ENCODE peak calls at places on chromosomes 1 and 21, in ten cellular contexts. U is AG09319; C is osteoblast; S is spleen; M is RWPE1; I is endodermal cell; D is heart left ventricle; V is lower leg skin; E is Calu3; O is CD4-positive, alpha-beta T cell. Z is an unnamed sample.

GRCh38 chr21:46099476-46099875 is 1.6 kb downstream of the COL6A2 start:
- DNase-seq in U (no peak), C (peak), S (peak), M (no peak), I (peak), D (peak), V (peak), E (no peak), O (no peak), Z (peak)

GRCh38 chr1:100597069-100597741 is 59.3 kb downstream of the GPR88 start:
- DNase-seq in U (no peak), C (peak), S (no peak), M (no peak), I (no peak), D (no peak), V (no peak), E (no peak), O (no peak), Z (no peak)

GRCh38 chr1:223775054-223775453 is 62.7 kb downstream of the CAPN2 start:
- DNase-seq in U (no peak), C (no peak), S (no peak), M (no peak), I (no peak), D (no peak), V (no peak), E (no peak), O (no peak), Z (no peak)

GRCh38 chr1:185739967-185740366 is 5.8 kb downstream of the HMCN1 start:
- DNase-seq in U (no peak), C (no peak), S (no peak), M (no peak), I (no peak), D (no peak), V (no peak), E (no peak), O (no peak), Z (no peak)

GRCh38 chr1:171852273-171852672 is 11.0 kb downstream of the DNM3 start:
- DNase-seq in U (no peak), C (peak), S (no peak), M (no peak), I (no peak), D (no peak), V (no peak), E (no peak), O (no peak), Z (no peak)

GRCh38 chr1:116111196-116112021 is at the start of gene MAB21L3:
- DNase-seq in U (no peak), C (no peak), S (no peak), M (no peak), I (no peak), D (no peak), V (no peak), E (no peak), O (no peak), Z (no peak)

GRCh38 chr1:213381572-213382084 is 330.6 kb downstream of the RPS6KC1 start:
- DNase-seq in U (no peak), C (no peak), S (no peak), M (no peak), I (peak), D (peak), V (no peak), E (peak), O (no peak), Z (no peak)

GRCh38 chr1:198655464-198656121 is 16.8 kb downstream of the PTPRC start:
- DNase-seq in U (no peak), C (no peak), S (no peak), M (no peak), I (no peak), D (no peak), V (no peak), E (no peak), O (no peak), Z (no peak)

GRCh38 chr1:214683596-214683995 is 80.6 kb downstream of the CENPF start:
- DNase-seq in U (no peak), C (no peak), S (no peak), M (no peak), I (peak), D (no peak), V (no peak), E (no peak), O (no peak), Z (no peak)

GRCh38 chr1:113219377-113219776 is 146.4 kb downstream of the LRIG2 start:
- DNase-seq in U (no peak), C (no peak), S (no peak), M (no peak), I (peak), D (no peak), V (no peak), E (peak), O (no peak), Z (peak)

GRCh38 chr1:89953072-89953626 is 41.8 kb upstream of the ZNF326 start:
- DNase-seq in U (peak), C (peak), S (no peak), M (peak), I (peak), D (peak), V (peak), E (peak), O (peak), Z (peak)

GRCh38 chr1:85578321-85579295 is 2.0 kb upstream of the CCN1 start:
- DNase-seq in U (peak), C (peak), S (no peak), M (no peak), I (no peak), D (no peak), V (no peak), E (no peak), O (no peak), Z (no peak)

GRCh38 chr21:15686506-15686905 is 43.3 kb upstream of the USP25 start:
- DNase-seq in U (no peak), C (no peak), S (no peak), M (no peak), I (no peak), D (no peak), V (no peak), E (no peak), O (no peak), Z (no peak)

GRCh38 chr1:206021796-206022365 is 1.8 kb downstream of the CTSE start:
- DNase-seq in U (no peak), C (peak), S (no peak), M (peak), I (no peak), D (no peak), V (no peak), E (peak), O (no peak), Z (no peak)

GRCh38 chr21:45613396-45613795 is 30.1 kb upstream of the PCBP3 start:
- DNase-seq in U (no peak), C (peak), S (peak), M (no peak), I (peak), D (no peak), V (no peak), E (no peak), O (no peak), Z (no peak)

GRCh38 chr1:224199679-224200078 is 16.6 kb downstream of the DEGS1 start:
- DNase-seq in U (no peak), C (peak), S (no peak), M (no peak), I (no peak), D (no peak), V (no peak), E (peak), O (no peak), Z (no peak)

GRCh38 chr1:104358621-104359020 is 608.9 kb downstream of the AMY1C start:
- DNase-seq in U (no peak), C (no peak), S (no peak), M (no peak), I (no peak), D (no peak), V (no peak), E (no peak), O (no peak), Z (no peak)

GRCh38 chr1:165350861-165351260 is 5.7 kb downstream of the LMX1A start:
- DNase-seq in U (no peak), C (no peak), S (no peak), M (no peak), I (peak), D (no peak), V (no peak), E (no peak), O (no peak), Z (no peak)

GRCh38 chr1:234976880-234977680 is 151.6 kb downstream of the TOMM20 start:
- DNase-seq in U (no peak), C (no peak), S (no peak), M (no peak), I (no peak), D (no peak), V (no peak), E (no peak), O (no peak), Z (no peak)

GRCh38 chr1:12546771-12547585 is 71.0 kb downstream of the DHRS3 start:
- DNase-seq in U (no peak), C (peak), S (no peak), M (no peak), I (no peak), D (peak), V (peak), E (no peak), O (no peak), Z (no peak)

GRCh38 chr1:23562138-23562819 is 3.0 kb upstream of the ID3 start:
- DNase-seq in U (peak), C (peak), S (peak), M (peak), I (peak), D (peak), V (peak), E (peak), O (peak), Z (peak)

GRCh38 chr1:15876357-15876756 is 28.9 kb downstream of the SPEN start:
- DNase-seq in U (no peak), C (peak), S (no peak), M (no peak), I (peak), D (no peak), V (no peak), E (no peak), O (no peak), Z (no peak)

GRCh38 chr21:32299695-32300094 is 1.0 kb downstream of the MRAP start:
- DNase-seq in U (no peak), C (no peak), S (no peak), M (no peak), I (no peak), D (no peak), V (no peak), E (no peak), O (no peak), Z (no peak)

DNA sequence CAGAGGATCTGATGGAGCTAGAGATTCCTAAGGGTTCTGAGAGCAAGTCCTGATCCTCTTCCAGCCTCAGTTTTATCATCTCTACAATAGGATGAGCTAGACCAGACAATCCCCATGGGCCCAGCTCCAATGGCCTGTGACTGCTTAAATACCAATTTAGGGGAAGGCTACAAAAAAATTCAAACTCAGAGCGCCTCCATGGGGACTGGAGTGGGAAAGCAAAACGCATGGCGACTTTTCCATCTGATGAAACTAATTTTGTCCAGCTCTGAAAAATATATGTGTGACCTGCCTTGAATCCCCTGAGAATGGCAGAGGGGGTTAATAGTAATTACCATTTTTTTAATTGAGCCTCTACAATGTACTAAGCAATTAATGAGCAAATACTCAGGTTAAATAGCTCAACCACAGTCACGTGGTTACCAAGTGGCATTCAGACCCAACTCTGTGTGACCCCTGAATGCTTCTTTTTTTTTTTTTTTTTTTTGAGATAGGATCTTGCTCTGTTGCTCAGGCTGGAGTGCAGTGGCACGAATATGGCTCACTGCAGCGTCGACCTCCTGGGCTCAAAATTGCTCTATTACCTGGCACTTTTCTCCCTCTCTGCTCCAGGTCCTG is 8.4 kb downstream of the EXTL1 start:
- DNase-seq in U (no peak), C (peak), S (no peak), M (no peak), I (no peak), D (no peak), V (no peak), E (no peak), O (no peak), Z (no peak)
- TF ChIP-seq CTCF in U (no peak), C (no peak), S (no peak), M (no peak), I (peak), D (no peak), V (no peak), E (no peak), O (no peak), Z (no peak)

DNA sequence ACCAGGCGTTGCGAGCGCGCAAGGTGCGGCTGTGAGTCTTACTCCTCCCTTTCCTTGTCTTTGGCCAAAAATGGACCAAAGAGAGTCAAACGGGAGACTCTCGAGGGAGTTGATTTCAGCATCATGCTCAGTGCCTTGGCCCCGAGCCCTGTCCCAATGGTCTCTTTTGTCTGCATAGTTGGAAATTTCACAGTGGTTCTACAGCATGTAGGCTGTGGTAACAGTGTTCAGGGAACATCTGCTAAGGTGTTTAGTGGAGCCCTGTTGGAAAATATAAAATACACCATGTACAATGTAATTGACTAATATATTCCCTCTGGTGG is 2.7 kb downstream of the CACNA1E start:
- DNase-seq in U (no peak), C (no peak), S (no peak), M (no peak), I (no peak), D (no peak), V (no peak), E (no peak), O (no peak), Z (no peak)
- TF ChIP-seq CTCF in U (no peak), C (no peak), S (no peak), M (no peak), I (peak), D (no peak), V (no peak), E (no peak), O (no peak), Z (no peak)

GRCh38 chr1:161305872-161306519 is 3.8 kb downstream of the MPZ start:
- DNase-seq in U (no peak), C (peak), S (peak), M (peak), I (peak), D (peak), V (peak), E (no peak), O (peak), Z (peak)
- TF ChIP-seq CTCF in U (peak), C (peak), S (peak), M (no peak), I (peak), D (peak), V (no peak), E (no peak), O (peak), Z (peak)

GRCh38 chr21:24375201-24375600 is 1232.1 kb downstream of the MRPL39 start:
- DNase-seq in U (no peak), C (no peak), S (no peak), M (no peak), I (peak), D (no peak), V (no peak), E (no peak), O (no peak), Z (peak)
- TF ChIP-seq CTCF in U (no peak), C (no peak), S (no peak), M (no peak), I (peak), D (no peak), V (no peak), E (no peak), O (no peak), Z (no peak)

DNA sequence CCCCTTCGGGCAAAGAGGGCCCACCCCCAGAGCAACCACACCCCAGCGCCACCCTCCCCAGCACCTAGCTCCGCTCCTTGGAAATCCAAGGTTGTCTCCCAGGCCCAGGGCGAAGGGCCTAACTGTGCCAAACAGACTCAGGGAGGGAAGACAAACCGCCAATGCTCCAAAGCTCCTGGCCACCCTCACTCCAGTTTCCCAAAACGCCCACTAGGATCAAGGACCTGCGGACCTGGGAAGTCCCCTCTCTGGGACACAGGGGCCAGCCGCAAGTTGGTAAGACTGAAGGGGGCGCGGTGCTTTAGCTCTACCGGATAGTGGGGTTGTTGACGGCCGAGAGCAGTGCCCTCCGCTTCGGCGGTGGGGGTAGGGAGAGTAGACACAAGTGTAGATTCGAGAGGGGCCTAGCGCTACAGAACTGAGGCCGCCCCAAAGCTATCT is 581 bp downstream of the IRF6 start:
- DNase-seq in U (no peak), C (no peak), S (peak), M (no peak), I (peak), D (no peak), V (no peak), E (peak), O (no peak), Z (no peak)
- TF ChIP-seq CTCF in U (no peak), C (no peak), S (no peak), M (no peak), I (peak), D (no peak), V (no peak), E (no peak), O (no peak), Z (no peak)

GRCh38 chr1:2166695-2167094 is 27.9 kb downstream of the FAAP20 start:
- DNase-seq in U (no peak), C (no peak), S (no peak), M (no peak), I (no peak), D (no peak), V (no peak), E (no peak), O (no peak), Z (no peak)

GRCh38 chr1:2165636-2166035 is 28.9 kb downstream of the FAAP20 start:
- DNase-seq in U (no peak), C (no peak), S (no peak), M (no peak), I (peak), D (no peak), V (no peak), E (no peak), O (no peak), Z (no peak)

GRCh38 chr1:2160691-2161320 is 33.8 kb downstream of the FAAP20 start:
- DNase-seq in U (no peak), C (no peak), S (no peak), M (no peak), I (no peak), D (no peak), V (no peak), E (no peak), O (no peak), Z (no peak)

GRCh38 chr1:2166254-2166653 is 28.3 kb downstream of the FAAP20 start:
- DNase-seq in U (no peak), C (no peak), S (no peak), M (no peak), I (no peak), D (no peak), V (no peak), E (no peak), O (no peak), Z (no peak)

DNA sequence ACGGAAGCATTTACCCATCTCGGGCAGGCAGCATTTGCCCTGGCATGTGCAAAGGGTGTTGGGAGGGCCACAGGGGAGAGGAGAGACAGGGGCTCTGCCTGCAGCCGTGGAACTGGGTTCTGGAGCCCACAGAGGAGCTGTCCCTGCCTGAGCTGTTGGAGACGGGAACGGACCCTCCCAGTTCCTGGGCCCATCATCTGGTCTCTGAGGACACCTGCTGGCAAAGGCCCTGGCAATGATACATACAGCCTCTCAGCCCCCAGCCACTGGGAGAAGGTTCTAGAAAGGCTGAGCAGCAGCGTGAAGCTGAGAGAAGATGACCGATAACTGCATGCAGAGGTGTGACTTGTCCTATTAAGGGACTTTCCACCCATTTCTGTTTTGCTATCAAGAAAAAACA is 31.4 kb downstream of the FAAP20 start:
- DNase-seq in U (no peak), C (no peak), S (no peak), M (no peak), I (no peak), D (no peak), V (no peak), E (no peak), O (no peak), Z (peak)
- TF ChIP-seq CTCF in U (no peak), C (no peak), S (no peak), M (no peak), I (no peak), D (no peak), V (no peak), E (no peak), O (no peak), Z (peak)

DNA sequence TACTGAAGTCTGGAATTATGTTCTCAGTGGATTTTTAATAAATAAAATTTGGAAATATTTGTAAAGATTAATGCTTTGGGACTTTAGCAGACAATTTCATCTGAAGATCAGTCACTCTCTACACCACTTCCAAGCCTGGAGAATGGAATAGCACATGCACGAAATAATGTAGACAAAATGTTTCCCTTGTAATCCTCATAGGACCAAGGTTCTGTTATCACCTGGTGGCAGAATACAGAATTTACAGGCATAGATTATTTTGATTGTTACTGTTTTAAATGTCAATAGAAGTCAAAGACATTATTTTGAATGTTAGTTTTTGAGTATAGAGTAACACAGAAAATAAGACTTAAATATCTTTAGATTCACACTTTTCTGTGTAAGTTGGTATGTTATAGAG is 9.1 kb upstream of the ELAVL4 start:
- DNase-seq in U (no peak), C (peak), S (no peak), M (no peak), I (no peak), D (no peak), V (no peak), E (no peak), O (no peak), Z (no peak)
- TF ChIP-seq CTCF in U (no peak), C (no peak), S (no peak), M (no peak), I (peak), D (no peak), V (no peak), E (no peak), O (no peak), Z (no peak)

GRCh38 chr1:217891966-217892365 is 260.8 kb downstream of the SPATA17 start:
- DNase-seq in U (no peak), C (no peak), S (no peak), M (no peak), I (no peak), D (no peak), V (no peak), E (no peak), O (no peak), Z (no peak)
- TF ChIP-seq CTCF in U (no peak), C (no peak), S (no peak), M (no peak), I (no peak), D (no peak), V (no peak), E (no peak), O (no peak), Z (no peak)

GRCh38 chr1:6051423-6051822 is 5.7 kb downstream of the KCNAB2 start:
- DNase-seq in U (no peak), C (no peak), S (no peak), M (no peak), I (no peak), D (no peak), V (no peak), E (no peak), O (no peak), Z (no peak)

GRCh38 chr1:6053206-6053546 is 7.5 kb downstream of the KCNAB2 start:
- DNase-seq in U (no peak), C (no peak), S (no peak), M (no peak), I (no peak), D (no peak), V (no peak), E (no peak), O (no peak), Z (no peak)

GRCh38 chr1:6049419-6049818 is 3.7 kb downstream of the KCNAB2 start:
- DNase-seq in U (no peak), C (no peak), S (no peak), M (no peak), I (no peak), D (no peak), V (no peak), E (no peak), O (no peak), Z (no peak)

GRCh38 chr1:6054596-6054995 is 8.9 kb downstream of the KCNAB2 start:
- DNase-seq in U (no peak), C (no peak), S (no peak), M (no peak), I (no peak), D (no peak), V (no peak), E (no peak), O (no peak), Z (peak)

GRCh38 chr1:6052543-6053205 is 7.0 kb downstream of the KCNAB2 start:
- DNase-seq in U (peak), C (peak), S (no peak), M (peak), I (peak), D (peak), V (peak), E (peak), O (peak), Z (peak)
- TF ChIP-seq CTCF in U (peak), C (peak), S (peak), M (peak), I (peak), D (peak), V (no peak), E (peak), O (peak), Z (peak)

GRCh38 chr1:245765241-245766000 is 610.6 kb downstream of the KIF26B start:
- DNase-seq in U (no peak), C (peak), S (no peak), M (no peak), I (no peak), D (no peak), V (no peak), E (no peak), O (no peak), Z (no peak)
- TF ChIP-seq CTCF in U (no peak), C (no peak), S (no peak), M (no peak), I (no peak), D (no peak), V (no peak), E (no peak), O (no peak), Z (no peak)

Z was measured in activated CD8-positive, alpha-beta T cell treated with anti-CD3 and anti-CD28 coated beads for 36 hours.